ENCODE peak calls at places on chromosomes 11 and 22, in seven cellular contexts. P is right lobe of liver, L is hypothalamus, H is OCI-LY7, F is A549, I is non-pigmented ciliary epithelial cell, G is nucleus accumbens. J is an unnamed sample.
A peak's percentile ranks its signal among the peaks of the same experiment; 100 is the strongest.

GRCh38 chr11:128483211-128483788 is 104.1 kb downstream of the ETS1 start:
- DNase-seq in P (no peak), L (no peak), H (no peak), F (no peak), I (no peak), G (no peak), J (no peak)

GRCh38 chr11:64711138-64711943 is 11.7 kb downstream of the NRXN2 start:
- DNase-seq in P (no peak), L (no peak), H (no peak), F (no peak), I (no peak), G (no peak), J (no peak)

GRCh38 chr11:110027627-110028371 is 65.4 kb upstream of the ZC3H12C start:
- DNase-seq in P (no peak), L (no peak), H (peak; percentile 21), F (no peak), I (no peak), G (no peak), J (no peak)

GRCh38 chr22:38984224-38984623 is 2.1 kb downstream of the APOBEC3B start:
- DNase-seq in P (no peak), L (no peak), H (peak; percentile 50), F (peak; percentile 26), I (no peak), G (no peak), J (no peak)

GRCh38 chr11:116366980-116367640 is 405.7 kb downstream of the BUD13 start:
- DNase-seq in P (no peak), L (no peak), H (no peak), F (peak; percentile 6), I (no peak), G (no peak), J (no peak)

GRCh38 chr11:35608502-35608901 is 9.8 kb upstream of the FJX1 start:
- DNase-seq in P (no peak), L (no peak), H (no peak), F (no peak), I (no peak), G (no peak), J (no peak)

GRCh38 chr22:50545522-50546325 is at the start of gene KLHDC7B:
- DNase-seq in P (no peak), L (no peak), H (no peak), F (no peak), I (no peak), G (no peak), J (no peak)

GRCh38 chr11:105230586-105230985 is 91.0 kb upstream of the CARD18 start:
- DNase-seq in P (no peak), L (no peak), H (no peak), F (no peak), I (no peak), G (no peak), J (no peak)

GRCh38 chr22:39593061-39593930 is 22.7 kb downstream of the CACNA1I start:
- DNase-seq in P (no peak), L (no peak), H (no peak), F (peak; percentile 22), I (no peak), G (no peak), J (no peak)

GRCh38 chr11:131683666-131684065 is 313.3 kb downstream of the NTM start:
- DNase-seq in P (no peak), L (no peak), H (no peak), F (no peak), I (no peak), G (no peak), J (no peak)

GRCh38 chr11:110196241-110196754 is 100.1 kb downstream of the RDX start:
- DNase-seq in P (no peak), L (no peak), H (no peak), F (peak; percentile 96), I (peak; percentile 89), G (no peak), J (no peak)

GRCh38 chr11:1844221-1845094 is 5.7 kb downstream of the TNNI2 start:
- DNase-seq in P (no peak), L (no peak), H (no peak), F (peak; percentile 50), I (no peak), G (no peak), J (no peak)

GRCh38 chr11:125720781-125721180 is 25.3 kb upstream of the PATE1 start:
- DNase-seq in P (no peak), L (no peak), H (no peak), F (no peak), I (no peak), G (no peak), J (no peak)

GRCh38 chr11:44787070-44787469 is 60.3 kb downstream of the TSPAN18 start:
- DNase-seq in P (no peak), L (no peak), H (no peak), F (no peak), I (no peak), G (no peak), J (no peak)

GRCh38 chr22:26536762-26537134 is 24.5 kb upstream of the TFIP11 start:
- DNase-seq in P (no peak), L (no peak), H (no peak), F (no peak), I (no peak), G (no peak), J (no peak)

GRCh38 chr11:46446343-46446751 is 54.8 kb upstream of the CHRM4 start:
- DNase-seq in P (no peak), L (no peak), H (no peak), F (no peak), I (no peak), G (no peak), J (peak; percentile 26)

GRCh38 chr11:120515186-120515723 is 3.7 kb downstream of the GRIK4 start:
- DNase-seq in P (no peak), L (no peak), H (no peak), F (no peak), I (no peak), G (no peak), J (no peak)

GRCh38 chr11:47918882-47919495 is 61.4 kb upstream of the PTPRJ start:
- DNase-seq in P (no peak), L (no peak), H (no peak), F (no peak), I (no peak), G (no peak), J (no peak)

GRCh38 chr11:82719316-82719715 is 14.3 kb downstream of the FAM181B start:
- DNase-seq in P (no peak), L (peak; percentile 31), H (no peak), F (no peak), I (no peak), G (no peak), J (no peak)

GRCh38 chr22:40334899-40335298 is 11.4 kb upstream of the ADSL start:
- DNase-seq in P (no peak), L (no peak), H (no peak), F (no peak), I (no peak), G (no peak), J (no peak)

GRCh38 chr11:68251770-68252169 is 20.0 kb downstream of the C11orf24 start:
- DNase-seq in P (no peak), L (no peak), H (no peak), F (no peak), I (no peak), G (no peak), J (no peak)

GRCh38 chr11:107799245-107799859 is 59.2 kb downstream of the SLC35F2 start:
- DNase-seq in P (peak; percentile 62), L (peak; percentile 46), H (peak; percentile 71), F (peak; percentile 56), I (no peak), G (peak; percentile 48), J (peak; percentile 5)

GRCh38 chr11:3853545-3853842 is 2.0 kb upstream of the STIM1 start:
- DNase-seq in P (no peak), L (no peak), H (no peak), F (no peak), I (no peak), G (no peak), J (no peak)

GRCh38 chr11:110079726-110080125 is 13.5 kb upstream of the ZC3H12C start:
- DNase-seq in P (no peak), L (no peak), H (no peak), F (no peak), I (no peak), G (no peak), J (no peak)

GRCh38 chr11:692824-693414 is 2.1 kb downstream of the DEAF1 start:
- DNase-seq in P (no peak), L (no peak), H (no peak), F (no peak), I (no peak), G (no peak), J (peak; percentile 56)

GRCh38 chr11:133790995-133791394 is 54.3 kb downstream of the SPATA19 start:
- DNase-seq in P (no peak), L (no peak), H (no peak), F (no peak), I (no peak), G (no peak), J (peak; percentile 7)

GRCh38 chr11:76927160-76927559 is 66.4 kb downstream of the ACER3 start:
- DNase-seq in P (no peak), L (no peak), H (no peak), F (no peak), I (no peak), G (no peak), J (no peak)

GRCh38 chr22:44584256-44584902 is 86.3 kb upstream of the RTL6 start:
- DNase-seq in P (peak; percentile 47), L (no peak), H (no peak), F (no peak), I (no peak), G (no peak), J (no peak)

GRCh38 chr11:64542172-64543125 is 48.6 kb upstream of the SLC22A12 start:
- DNase-seq in P (no peak), L (no peak), H (no peak), F (no peak), I (no peak), G (no peak), J (no peak)

GRCh38 chr11:86575927-86576326 is 96.5 kb downstream of the ME3 start:
- DNase-seq in P (no peak), L (no peak), H (no peak), F (no peak), I (no peak), G (no peak), J (no peak)

GRCh38 chr22:19817561-19818263 is 37.0 kb downstream of the GNB1L start:
- DNase-seq in P (no peak), L (no peak), H (peak; percentile 24), F (no peak), I (no peak), G (no peak), J (peak; percentile 21)

GRCh38 chr11:105201166-105201565 is 61.6 kb upstream of the CARD18 start:
- DNase-seq in P (no peak), L (no peak), H (no peak), F (no peak), I (no peak), G (no peak), J (no peak)

GRCh38 chr22:24367841-24368240 is 59.6 kb upstream of the ADORA2A start:
- DNase-seq in P (no peak), L (no peak), H (no peak), F (no peak), I (no peak), G (no peak), J (no peak)

GRCh38 chr11:62398011-62398994 is 20.5 kb upstream of the SCGB1A1 start:
- DNase-seq in P (peak; percentile 75), L (no peak), H (no peak), F (peak; percentile 67), I (no peak), G (no peak), J (no peak)

GRCh38 chr11:19559746-19560145 is 152.9 kb upstream of the NAV2 start:
- DNase-seq in P (no peak), L (no peak), H (no peak), F (no peak), I (no peak), G (no peak), J (no peak)

GRCh38 chr22:23608583-23608982 is 23.5 kb downstream of the DRICH1 start:
- DNase-seq in P (no peak), L (no peak), H (no peak), F (no peak), I (no peak), G (no peak), J (no peak)

J was measured in NCI-H2107.